ENCODE peak calls at places on chromosome 9, in five cellular contexts. H is H1, D is K562, G is HepG2, V is GM12878. Q is an unnamed sample.

GRCh38 chr9:16069671-16070586 is 517.1 kb downstream of the CCDC171 start:
- DNase-seq in H (no peak), G (no peak), V (no peak), D (no peak), Q (no peak)

GRCh38 chr9:31674264-31674663 is 710.2 kb upstream of the ACO1 start:
- DNase-seq in V (no peak), D (no peak), G (no peak), H (no peak), Q (no peak)

GRCh38 chr9:34500623-34501267 is 22.0 kb downstream of the ENHO start:
- DNase-seq in G (peak), V (no peak), H (no peak), D (peak), Q (peak)

GRCh38 chr9:130996672-130997394 is 12.1 kb upstream of the LAMC3 start:
- DNase-seq in G (no peak), D (no peak), H (no peak), V (no peak), Q (no peak)

GRCh38 chr9:130635306-130635705 is 29.1 kb upstream of the PRDM12 start:
- DNase-seq in H (no peak), G (no peak), V (no peak), D (no peak), Q (no peak)

GRCh38 chr9:33695856-33696255 is 99.5 kb upstream of the PRSS3 start:
- DNase-seq in D (no peak), H (no peak), V (no peak), G (no peak), Q (no peak)

GRCh38 chr9:89144242-89144641 is 34.4 kb downstream of the SHC3 start:
- DNase-seq in G (no peak), V (no peak), D (no peak), H (no peak), Q (no peak)

GRCh38 chr9:77912895-77913693 is 118.5 kb downstream of the GNAQ start:
- DNase-seq in D (no peak), G (no peak), H (no peak), V (no peak), Q (no peak)

GRCh38 chr9:33011857-33012256 is 10.4 kb upstream of the APTX start:
- DNase-seq in V (no peak), H (no peak), D (no peak), G (no peak), Q (no peak)

GRCh38 chr9:89911721-89912604 is 307.2 kb downstream of the GADD45G start:
- DNase-seq in G (no peak), D (no peak), V (no peak), H (no peak), Q (no peak)

GRCh38 chr9:137918331-137919094 is 40.9 kb downstream of the CACNA1B start:
- DNase-seq in V (no peak), G (no peak), D (no peak), H (no peak), Q (no peak)

GRCh38 chr9:96450613-96451544 is 910 bp downstream of the HABP4 start:
- DNase-seq in H (no peak), G (peak), V (no peak), D (no peak), Q (no peak)

GRCh38 chr9:127991017-127991756 is 10.4 kb upstream of the EEIG1 start:
- DNase-seq in D (no peak), V (no peak), G (peak), H (no peak), Q (no peak)

GRCh38 chr9:5574998-5575397 is 53.9 kb upstream of the RIC1 start:
- DNase-seq in H (no peak), D (no peak), V (no peak), G (peak), Q (no peak)

GRCh38 chr9:91078041-91078441 is 276.4 kb downstream of the SYK start:
- DNase-seq in G (no peak), D (no peak), H (no peak), V (no peak), Q (no peak)

GRCh38 chr9:129751841-129752801 is 721 bp downstream of the PTGES start:
- DNase-seq in H (no peak), V (no peak), G (no peak), D (no peak), Q (no peak)

GRCh38 chr9:94554439-94555331 is at the start of gene PCAT7:
- DNase-seq in H (peak), G (peak), D (peak), V (peak), Q (peak)

GRCh38 chr9:93617273-93617672 is 40.9 kb downstream of the PHF2 start:
- DNase-seq in G (no peak), D (no peak), V (no peak), H (no peak), Q (no peak)

GRCh38 chr9:79195904-79196303 is 375.9 kb upstream of the TLE4 start:
- DNase-seq in V (no peak), H (no peak), G (no peak), D (no peak), Q (no peak)

GRCh38 chr9:33139421-33140228 is 27.5 kb downstream of the B4GALT1 start:
- DNase-seq in D (no peak), V (no peak), H (no peak), G (peak), Q (no peak)

GRCh38 chr9:72460342-72461312 is 60.8 kb upstream of the TMC1 start:
- DNase-seq in V (no peak), H (no peak), D (no peak), G (no peak), Q (no peak)

GRCh38 chr9:94526271-94526670 is 28.6 kb upstream of the PCAT7 start:
- DNase-seq in V (no peak), D (no peak), G (no peak), H (no peak), Q (no peak)

GRCh38 chr9:38214441-38214840 is 145.4 kb upstream of the SHB start:
- DNase-seq in V (no peak), G (no peak), D (no peak), H (peak), Q (no peak)

GRCh38 chr9:21711504-21711903 is 90.9 kb upstream of the MTAP start:
- DNase-seq in V (no peak), G (no peak), H (no peak), D (no peak), Q (peak)

GRCh38 chr9:118426772-118427171 is 722.6 kb downstream of the TLR4 start:
- DNase-seq in H (no peak), D (no peak), V (no peak), G (no peak), Q (no peak)

GRCh38 chr9:130824079-130824478 is 11.0 kb upstream of the ABL1 start:
- DNase-seq in D (no peak), G (no peak), H (no peak), V (no peak), Q (no peak)

GRCh38 chr9:81596671-81597426 is 92.5 kb downstream of the TLE1 start:
- DNase-seq in H (no peak), D (no peak), V (no peak), G (no peak), Q (no peak)

GRCh38 chr9:125634040-125634717 is 72.8 kb downstream of the MAPKAP1 start:
- DNase-seq in H (no peak), V (no peak), D (no peak), G (no peak), Q (no peak)

GRCh38 chr9:127430415-127430814 is 6.2 kb downstream of the ZNF79 start:
- DNase-seq in G (no peak), V (no peak), H (no peak), D (no peak), Q (no peak)

GRCh38 chr9:74035786-74036185 is 461.3 kb upstream of the RORB start:
- DNase-seq in G (peak), H (no peak), V (no peak), D (no peak), Q (no peak)

GRCh38 chr9:35035851-35036701 is 36.3 kb downstream of the VCP start:
- DNase-seq in D (peak), G (no peak), V (no peak), H (peak), Q (no peak)

GRCh38 chr9:99828417-99829176 is 6.9 kb downstream of the NR4A3 start:
- DNase-seq in D (no peak), G (no peak), H (no peak), V (no peak), Q (no peak)

GRCh38 chr9:33791117-33791516 is 4.2 kb upstream of the PRSS3 start:
- DNase-seq in G (no peak), V (no peak), H (no peak), D (no peak), Q (peak)

GRCh38 chr9:129489838-129490582 is 130.9 kb downstream of the C9orf50 start:
- DNase-seq in V (no peak), G (no peak), H (no peak), D (peak), Q (no peak)

GRCh38 chr9:128836509-128837145 is 7.0 kb upstream of the SPOUT1 start:
- DNase-seq in H (no peak), V (no peak), G (no peak), D (no peak), Q (no peak)

GRCh38 chr9:120242397-120242796 is 337.6 kb downstream of the CDK5RAP2 start:
- DNase-seq in H (no peak), D (no peak), V (no peak), G (no peak), Q (no peak)

DNA sequence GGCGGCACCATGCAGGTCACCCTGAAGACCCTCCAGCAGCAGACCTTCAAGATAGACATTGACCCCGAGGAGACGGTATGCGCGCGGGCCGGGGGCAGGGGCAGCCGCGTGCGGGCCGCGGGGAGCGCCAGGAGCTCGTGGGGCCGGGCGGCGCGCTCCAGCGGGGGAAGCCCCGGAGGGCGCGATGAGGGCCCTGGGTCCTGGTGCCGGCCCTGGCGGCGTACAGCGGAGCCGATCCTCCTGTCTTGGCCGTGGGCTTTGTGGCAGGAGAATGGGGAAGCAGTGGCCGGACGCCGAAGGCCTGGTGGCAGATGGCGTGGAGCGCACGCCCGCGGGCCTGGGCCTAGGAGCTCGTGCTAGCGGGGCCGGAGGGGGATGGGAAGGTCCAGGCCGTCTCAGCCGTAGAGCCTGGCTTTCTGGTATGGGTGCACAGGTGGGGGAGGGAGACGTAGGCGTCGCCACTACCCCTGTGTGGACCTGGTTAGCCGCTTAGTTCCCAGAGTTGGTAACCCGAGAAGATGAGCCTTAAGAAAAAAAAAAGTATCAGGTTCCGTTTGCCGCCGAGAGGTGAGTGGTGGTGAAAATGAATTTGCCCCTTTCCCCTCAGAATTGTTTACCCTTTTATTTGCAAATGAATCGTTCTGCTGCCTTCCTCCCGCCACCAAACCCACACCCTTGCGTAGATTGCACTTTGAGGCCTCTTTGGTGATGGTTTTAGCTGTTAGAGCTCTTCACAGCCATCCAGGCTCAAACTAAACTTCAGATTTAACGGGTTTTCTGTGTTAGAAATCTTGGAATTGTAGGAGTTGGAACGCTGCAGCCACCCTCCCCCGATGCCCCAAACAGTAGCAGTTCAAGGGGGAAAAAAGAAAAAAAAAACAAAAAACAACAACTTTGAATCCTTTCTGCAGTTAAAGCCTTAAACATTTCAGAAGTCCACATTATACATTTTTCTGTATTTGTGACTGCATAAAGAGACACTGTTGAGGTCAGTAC is 840 bp downstream of the RAD23B start:
- DNase-seq in H (peak), G (peak), D (peak), V (peak), Q (peak)
- TF ChIP-seq SIN3A in H (no peak), G (peak), D (peak), V (peak), Q (no peak)

GRCh38 chr9:134175808-134176598 is 11.6 kb upstream of the RNU6ATAC start:
- DNase-seq in H (no peak), D (no peak), V (no peak), G (peak), Q (no peak)
- TF ChIP-seq SRF in H (no peak), D (no peak), V (no peak), G (no peak), Q (no peak)

DNA sequence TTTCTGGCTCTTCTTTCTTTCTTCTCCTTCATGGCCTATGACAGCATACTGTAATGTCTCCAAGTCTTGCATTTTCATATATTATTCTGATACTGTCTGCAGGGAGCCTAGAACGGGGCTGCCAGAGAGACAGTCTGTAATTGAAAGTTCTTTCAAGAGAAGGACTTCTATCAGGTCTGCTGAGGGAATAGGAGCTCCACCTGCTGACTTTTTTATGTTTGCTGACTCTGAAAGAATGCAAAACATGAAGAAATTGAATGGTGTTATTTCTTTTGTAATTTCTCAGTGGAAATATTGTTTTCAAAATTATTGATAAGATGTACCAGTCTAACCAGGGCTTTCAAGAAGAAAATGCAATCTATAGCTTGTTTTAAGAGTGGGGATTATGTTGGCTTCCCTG is 121.9 kb upstream of the RFX3 start:
- DNase-seq in D (no peak), G (no peak), H (no peak), V (no peak), Q (no peak)
- TF ChIP-seq CTCF in D (peak), G (no peak), H (no peak), V (peak), Q (peak)

GRCh38 chr9:652896-653295 is 188.6 kb upstream of the DMRT1 start:
- DNase-seq in H (no peak), V (no peak), D (no peak), G (no peak), Q (no peak)
- TF ChIP-seq SIN3A in H (no peak), V (no peak), D (no peak), G (no peak), Q (no peak)

DNA sequence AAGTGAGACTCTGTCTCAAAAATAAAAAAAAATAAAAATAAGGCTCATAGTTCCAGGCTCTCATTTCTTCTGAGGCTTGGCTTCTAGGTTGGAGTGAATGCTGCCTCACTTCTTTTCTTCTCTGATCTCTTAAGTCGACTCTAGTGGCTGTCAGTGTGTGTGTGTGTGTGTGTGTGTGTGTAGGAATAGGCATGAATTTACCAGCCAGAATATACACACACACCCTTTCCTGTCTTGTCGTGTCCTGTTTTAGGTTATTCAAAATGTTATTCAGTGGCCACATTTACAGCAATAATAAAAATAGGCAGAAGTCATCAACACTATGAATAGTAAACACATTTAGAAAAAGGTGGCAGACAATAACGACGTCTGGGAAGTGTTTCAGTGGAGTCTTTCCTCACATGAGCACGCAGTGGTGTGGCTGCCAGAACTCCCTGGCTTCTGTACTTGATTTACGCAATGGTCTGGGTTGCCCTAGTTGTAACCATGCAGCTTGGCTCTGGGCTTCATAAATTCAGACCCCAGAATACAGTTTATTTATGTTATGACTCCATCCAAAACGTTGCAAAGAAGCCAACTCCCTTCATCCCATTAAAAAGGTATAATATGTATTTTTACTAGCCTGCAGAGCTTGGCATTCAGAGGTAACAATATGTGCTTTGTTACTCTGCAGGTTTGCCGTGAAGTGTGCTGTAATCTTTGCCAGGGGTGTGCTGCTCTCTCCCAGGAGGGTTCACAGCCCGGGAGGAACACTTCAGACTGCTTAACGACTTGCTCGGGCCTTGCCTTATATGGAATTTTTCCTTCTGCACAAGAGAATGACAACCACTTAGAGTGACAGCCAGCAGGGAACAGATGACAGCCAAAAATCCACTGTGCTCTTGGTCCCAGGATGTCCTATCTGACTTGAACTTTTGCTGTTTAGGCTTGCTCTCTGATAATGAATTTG is 34.4 kb upstream of the PALM2AKAP2 start:
- DNase-seq in V (no peak), D (no peak), H (no peak), G (no peak), Q (no peak)
- TF ChIP-seq SRF in V (no peak), D (no peak), H (peak), G (no peak), Q (no peak)